ENCODE peak calls at places on chromosomes 4 and X, in ten cellular contexts. One of them, this sample, is unnamed.

GRCh38 chr4:8267077-8267476 is 2.5 kb upstream of the HTRA3 start:
- DNase-seq in choroid plexus epithelial cell: peak
- DNase-seq in endodermal cell: peak
- DNase-seq in psoas muscle: peak
- DNase-seq in AG04449: no peak
- DNase-seq in NT2/D1: peak
- DNase-seq in right lobe of liver: peak
- DNase-seq in neuronal stem cell: peak
- DNase-seq in foreskin fibroblast: peak
- DNase-seq in GM12865: peak
- DNase-seq in this sample: peak

GRCh38 chrX:66676990-66677389 is 38.1 kb upstream of the EDA2R start:
- DNase-seq in choroid plexus epithelial cell: peak
- DNase-seq in endodermal cell: no peak
- DNase-seq in psoas muscle: no peak
- DNase-seq in AG04449: no peak
- DNase-seq in NT2/D1: no peak
- DNase-seq in right lobe of liver: no peak
- DNase-seq in neuronal stem cell: no peak
- DNase-seq in foreskin fibroblast: peak
- DNase-seq in GM12865: no peak
- DNase-seq in this sample: no peak

GRCh38 chr4:99811850-99812249 is 4.8 kb upstream of the DAPP1 start:
- DNase-seq in choroid plexus epithelial cell: peak
- DNase-seq in endodermal cell: peak
- DNase-seq in psoas muscle: no peak
- DNase-seq in AG04449: no peak
- DNase-seq in NT2/D1: no peak
- DNase-seq in right lobe of liver: no peak
- DNase-seq in neuronal stem cell: no peak
- DNase-seq in foreskin fibroblast: peak
- DNase-seq in GM12865: peak
- DNase-seq in this sample: peak

GRCh38 chrX:35670894-35671293 is 127.2 kb upstream of the MAGEB16 start:
- DNase-seq in choroid plexus epithelial cell: no peak
- DNase-seq in endodermal cell: no peak
- DNase-seq in psoas muscle: no peak
- DNase-seq in AG04449: no peak
- DNase-seq in NT2/D1: no peak
- DNase-seq in right lobe of liver: no peak
- DNase-seq in neuronal stem cell: no peak
- DNase-seq in foreskin fibroblast: no peak
- DNase-seq in GM12865: peak
- DNase-seq in this sample: no peak

GRCh38 chr4:8908206-8908893 is 36.7 kb upstream of the HMX1 start:
- DNase-seq in choroid plexus epithelial cell: no peak
- DNase-seq in endodermal cell: peak
- DNase-seq in psoas muscle: peak
- DNase-seq in AG04449: no peak
- DNase-seq in NT2/D1: no peak
- DNase-seq in right lobe of liver: peak
- DNase-seq in neuronal stem cell: no peak
- DNase-seq in foreskin fibroblast: no peak
- DNase-seq in GM12865: no peak
- DNase-seq in this sample: no peak

GRCh38 chr4:89712141-89712540 is 124.8 kb downstream of the SNCA start:
- DNase-seq in choroid plexus epithelial cell: peak
- DNase-seq in endodermal cell: no peak
- DNase-seq in psoas muscle: no peak
- DNase-seq in AG04449: peak
- DNase-seq in NT2/D1: no peak
- DNase-seq in right lobe of liver: no peak
- DNase-seq in neuronal stem cell: no peak
- DNase-seq in foreskin fibroblast: peak
- DNase-seq in GM12865: no peak
- DNase-seq in this sample: no peak

GRCh38 chr4:82499705-82500104 is 62.1 kb downstream of the TMEM150C start:
- DNase-seq in choroid plexus epithelial cell: no peak
- DNase-seq in endodermal cell: peak
- DNase-seq in psoas muscle: no peak
- DNase-seq in AG04449: no peak
- DNase-seq in NT2/D1: no peak
- DNase-seq in right lobe of liver: no peak
- DNase-seq in neuronal stem cell: no peak
- DNase-seq in foreskin fibroblast: no peak
- DNase-seq in GM12865: no peak
- DNase-seq in this sample: no peak

GRCh38 chr4:150997141-150997540 is 17.9 kb downstream of the LRBA start:
- DNase-seq in choroid plexus epithelial cell: no peak
- DNase-seq in endodermal cell: no peak
- DNase-seq in psoas muscle: no peak
- DNase-seq in AG04449: no peak
- DNase-seq in NT2/D1: no peak
- DNase-seq in right lobe of liver: no peak
- DNase-seq in neuronal stem cell: no peak
- DNase-seq in foreskin fibroblast: no peak
- DNase-seq in GM12865: no peak
- DNase-seq in this sample: no peak

GRCh38 chr4:58723954-58724353 is 1613.8 kb upstream of the IGFBP7 start:
- DNase-seq in choroid plexus epithelial cell: no peak
- DNase-seq in endodermal cell: no peak
- DNase-seq in psoas muscle: peak
- DNase-seq in AG04449: no peak
- DNase-seq in NT2/D1: no peak
- DNase-seq in right lobe of liver: no peak
- DNase-seq in neuronal stem cell: no peak
- DNase-seq in foreskin fibroblast: no peak
- DNase-seq in GM12865: no peak
- DNase-seq in this sample: no peak

GRCh38 chr4:52983563-52984303 is 121.6 kb downstream of the RASL11B start:
- DNase-seq in choroid plexus epithelial cell: peak
- DNase-seq in endodermal cell: no peak
- DNase-seq in psoas muscle: no peak
- DNase-seq in AG04449: no peak
- DNase-seq in NT2/D1: peak
- DNase-seq in right lobe of liver: no peak
- DNase-seq in neuronal stem cell: peak
- DNase-seq in foreskin fibroblast: peak
- DNase-seq in GM12865: peak
- DNase-seq in this sample: peak

GRCh38 chr4:183101956-183102480 is 3.0 kb downstream of the WWC2 start:
- DNase-seq in choroid plexus epithelial cell: no peak
- DNase-seq in endodermal cell: no peak
- DNase-seq in psoas muscle: no peak
- DNase-seq in AG04449: no peak
- DNase-seq in NT2/D1: no peak
- DNase-seq in right lobe of liver: no peak
- DNase-seq in neuronal stem cell: no peak
- DNase-seq in foreskin fibroblast: no peak
- DNase-seq in GM12865: no peak
- DNase-seq in this sample: no peak
- H3K4me3 ChIP-seq in choroid plexus epithelial cell: no peak
- H3K4me3 ChIP-seq in endodermal cell: peak
- H3K4me3 ChIP-seq in psoas muscle: no peak
- H3K4me3 ChIP-seq in AG04449: no peak
- H3K4me3 ChIP-seq in NT2/D1: no peak
- H3K4me3 ChIP-seq in right lobe of liver: no peak
- H3K4me3 ChIP-seq in neuronal stem cell: no peak
- H3K4me3 ChIP-seq in foreskin fibroblast: no peak
- H3K4me3 ChIP-seq in GM12865: no peak
- H3K4me3 ChIP-seq in this sample: no peak

DNA sequence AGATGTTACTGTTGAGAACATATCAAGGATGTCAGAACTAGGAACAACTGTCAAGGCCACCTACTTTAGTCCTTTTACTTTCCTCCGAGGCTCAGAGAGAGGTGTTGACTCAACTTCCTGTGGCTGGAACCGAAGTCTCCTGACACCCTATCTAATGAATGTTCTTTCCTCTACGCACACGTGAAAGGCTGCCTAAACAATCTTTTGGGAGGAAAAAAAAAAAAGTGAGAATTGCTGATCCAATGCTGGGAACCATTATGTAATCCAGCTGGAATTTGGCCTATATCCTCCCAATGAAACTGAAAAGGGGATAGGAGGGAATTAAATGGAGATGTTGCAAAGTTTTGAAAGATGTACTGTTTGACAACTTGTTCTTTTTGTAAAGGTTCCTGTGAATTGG is 8.3 kb upstream of the MAP7D3 start:
- DNase-seq in choroid plexus epithelial cell: peak
- DNase-seq in endodermal cell: no peak
- DNase-seq in psoas muscle: no peak
- DNase-seq in AG04449: no peak
- DNase-seq in NT2/D1: no peak
- DNase-seq in right lobe of liver: no peak
- DNase-seq in neuronal stem cell: no peak
- DNase-seq in foreskin fibroblast: peak
- DNase-seq in GM12865: no peak
- DNase-seq in this sample: no peak
- H3K4me3 ChIP-seq in choroid plexus epithelial cell: no peak
- H3K4me3 ChIP-seq in endodermal cell: no peak
- H3K4me3 ChIP-seq in psoas muscle: no peak
- H3K4me3 ChIP-seq in AG04449: no peak
- H3K4me3 ChIP-seq in NT2/D1: no peak
- H3K4me3 ChIP-seq in right lobe of liver: no peak
- H3K4me3 ChIP-seq in neuronal stem cell: no peak
- H3K4me3 ChIP-seq in foreskin fibroblast: no peak
- H3K4me3 ChIP-seq in GM12865: no peak
- H3K4me3 ChIP-seq in this sample: no peak

DNA sequence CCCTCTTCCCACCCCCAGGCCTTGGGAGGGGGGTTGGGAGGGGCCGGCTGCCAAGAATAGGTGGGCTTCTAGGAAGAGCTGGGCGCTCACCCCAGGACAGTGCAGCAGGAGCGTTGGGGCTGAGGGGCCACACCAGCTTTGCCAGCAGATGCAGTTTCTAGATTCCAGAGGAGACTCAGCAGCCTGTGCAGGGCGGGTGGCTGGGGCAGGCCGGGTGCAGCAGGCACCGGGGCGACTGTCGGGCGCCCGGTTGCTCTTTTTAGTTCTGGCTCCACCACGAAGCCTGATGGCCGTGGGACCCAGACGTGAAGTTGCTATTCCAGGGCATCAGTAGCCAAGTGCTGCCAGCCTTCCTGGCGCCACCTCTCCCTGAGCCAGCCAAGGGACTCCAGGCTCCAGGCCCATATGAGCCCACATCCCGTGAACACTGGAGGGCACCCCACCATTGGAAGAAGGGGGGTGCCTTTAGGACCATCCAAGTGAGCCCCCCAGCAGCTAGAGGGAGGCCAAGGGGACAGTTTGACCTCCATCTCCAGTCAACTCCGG is 5.8 kb downstream of the SSR4 start:
- DNase-seq in choroid plexus epithelial cell: no peak
- DNase-seq in endodermal cell: no peak
- DNase-seq in psoas muscle: no peak
- DNase-seq in AG04449: no peak
- DNase-seq in NT2/D1: no peak
- DNase-seq in right lobe of liver: no peak
- DNase-seq in neuronal stem cell: no peak
- DNase-seq in foreskin fibroblast: no peak
- DNase-seq in GM12865: no peak
- DNase-seq in this sample: no peak
- H3K4me3 ChIP-seq in choroid plexus epithelial cell: no peak
- H3K4me3 ChIP-seq in endodermal cell: no peak
- H3K4me3 ChIP-seq in psoas muscle: no peak
- H3K4me3 ChIP-seq in AG04449: no peak
- H3K4me3 ChIP-seq in NT2/D1: no peak
- H3K4me3 ChIP-seq in right lobe of liver: no peak
- H3K4me3 ChIP-seq in neuronal stem cell: no peak
- H3K4me3 ChIP-seq in foreskin fibroblast: no peak
- H3K4me3 ChIP-seq in GM12865: no peak
- H3K4me3 ChIP-seq in this sample: no peak

GRCh38 chrX:12076046-12076445 is 62.2 kb upstream of the FRMPD4 start:
- DNase-seq in choroid plexus epithelial cell: peak
- DNase-seq in endodermal cell: no peak
- DNase-seq in psoas muscle: no peak
- DNase-seq in AG04449: no peak
- DNase-seq in NT2/D1: no peak
- DNase-seq in right lobe of liver: no peak
- DNase-seq in neuronal stem cell: no peak
- DNase-seq in foreskin fibroblast: peak
- DNase-seq in GM12865: no peak
- DNase-seq in this sample: no peak
- H3K4me3 ChIP-seq in choroid plexus epithelial cell: no peak
- H3K4me3 ChIP-seq in endodermal cell: no peak
- H3K4me3 ChIP-seq in psoas muscle: no peak
- H3K4me3 ChIP-seq in AG04449: no peak
- H3K4me3 ChIP-seq in NT2/D1: no peak
- H3K4me3 ChIP-seq in right lobe of liver: no peak
- H3K4me3 ChIP-seq in neuronal stem cell: no peak
- H3K4me3 ChIP-seq in foreskin fibroblast: no peak
- H3K4me3 ChIP-seq in GM12865: no peak
- H3K4me3 ChIP-seq in this sample: no peak

GRCh38 chr4:103499094-103499493 is 220.7 kb downstream of the TACR3 start:
- DNase-seq in choroid plexus epithelial cell: peak
- DNase-seq in endodermal cell: no peak
- DNase-seq in psoas muscle: no peak
- DNase-seq in AG04449: no peak
- DNase-seq in NT2/D1: no peak
- DNase-seq in right lobe of liver: no peak
- DNase-seq in neuronal stem cell: no peak
- DNase-seq in foreskin fibroblast: peak
- DNase-seq in GM12865: no peak
- DNase-seq in this sample: no peak
- H3K4me3 ChIP-seq in choroid plexus epithelial cell: no peak
- H3K4me3 ChIP-seq in endodermal cell: no peak
- H3K4me3 ChIP-seq in psoas muscle: no peak
- H3K4me3 ChIP-seq in AG04449: no peak
- H3K4me3 ChIP-seq in NT2/D1: no peak
- H3K4me3 ChIP-seq in right lobe of liver: no peak
- H3K4me3 ChIP-seq in neuronal stem cell: no peak
- H3K4me3 ChIP-seq in foreskin fibroblast: no peak
- H3K4me3 ChIP-seq in GM12865: no peak
- H3K4me3 ChIP-seq in this sample: no peak